ENCODE peak calls at places on chromosomes 7 and 10, in seven cellular contexts. One of them, this sample, is unnamed.
A peak's percentile ranks its signal among the peaks of the same experiment; 100 is the strongest.

GRCh38 chr10:129605986-129606518 is 139.0 kb downstream of the MGMT start:
- DNase-seq in fibroblast of the aortic adventitia: no peak
- DNase-seq in effector CD4-positive, alpha-beta T cell: no peak
- DNase-seq in effector memory CD4-positive, alpha-beta T cell: no peak
- DNase-seq in activated naive CD4-positive, alpha-beta T cell: no peak
- DNase-seq in body of pancreas: no peak
- DNase-seq in iPS-NIHi11: no peak
- DNase-seq in this sample: peak; percentile 18

GRCh38 chr7:69036301-69036700 is 562.0 kb upstream of the AUTS2 start:
- DNase-seq in body of pancreas: no peak
- DNase-seq in activated naive CD4-positive, alpha-beta T cell: no peak
- DNase-seq in effector CD4-positive, alpha-beta T cell: no peak
- DNase-seq in effector memory CD4-positive, alpha-beta T cell: no peak
- DNase-seq in iPS-NIHi11: no peak
- DNase-seq in fibroblast of the aortic adventitia: no peak
- DNase-seq in this sample: no peak

GRCh38 chr7:45001138-45001694 is 1.2 kb downstream of the CCM2 start:
- DNase-seq in fibroblast of the aortic adventitia: no peak
- DNase-seq in activated naive CD4-positive, alpha-beta T cell: no peak
- DNase-seq in effector CD4-positive, alpha-beta T cell: peak; percentile 58
- DNase-seq in iPS-NIHi11: no peak
- DNase-seq in effector memory CD4-positive, alpha-beta T cell: peak; percentile 41
- DNase-seq in body of pancreas: peak; percentile 47
- DNase-seq in this sample: no peak

GRCh38 chr10:132172091-132173066 is 14.4 kb upstream of the DPYSL4 start:
- DNase-seq in activated naive CD4-positive, alpha-beta T cell: no peak
- DNase-seq in fibroblast of the aortic adventitia: no peak
- DNase-seq in body of pancreas: no peak
- DNase-seq in iPS-NIHi11: no peak
- DNase-seq in effector CD4-positive, alpha-beta T cell: no peak
- DNase-seq in effector memory CD4-positive, alpha-beta T cell: no peak
- DNase-seq in this sample: no peak

GRCh38 chr10:86334515-86335085 is 32.0 kb downstream of the GRID1 start:
- DNase-seq in effector CD4-positive, alpha-beta T cell: no peak
- DNase-seq in effector memory CD4-positive, alpha-beta T cell: no peak
- DNase-seq in body of pancreas: no peak
- DNase-seq in activated naive CD4-positive, alpha-beta T cell: no peak
- DNase-seq in fibroblast of the aortic adventitia: no peak
- DNase-seq in iPS-NIHi11: peak; percentile 80
- DNase-seq in this sample: no peak

GRCh38 chr7:24836084-24836483 is 78.8 kb upstream of the GSDME start:
- DNase-seq in activated naive CD4-positive, alpha-beta T cell: no peak
- DNase-seq in effector memory CD4-positive, alpha-beta T cell: no peak
- DNase-seq in iPS-NIHi11: no peak
- DNase-seq in effector CD4-positive, alpha-beta T cell: no peak
- DNase-seq in fibroblast of the aortic adventitia: no peak
- DNase-seq in body of pancreas: no peak
- DNase-seq in this sample: no peak

GRCh38 chr10:68047088-68047487 is 28.0 kb downstream of the HERC4 start:
- DNase-seq in activated naive CD4-positive, alpha-beta T cell: no peak
- DNase-seq in iPS-NIHi11: no peak
- DNase-seq in effector memory CD4-positive, alpha-beta T cell: no peak
- DNase-seq in fibroblast of the aortic adventitia: no peak
- DNase-seq in effector CD4-positive, alpha-beta T cell: no peak
- DNase-seq in body of pancreas: no peak
- DNase-seq in this sample: no peak

GRCh38 chr7:105838273-105839141 is 37.9 kb downstream of the ATXN7L1 start:
- DNase-seq in effector CD4-positive, alpha-beta T cell: no peak
- DNase-seq in fibroblast of the aortic adventitia: peak; percentile 69
- DNase-seq in activated naive CD4-positive, alpha-beta T cell: no peak
- DNase-seq in iPS-NIHi11: peak; percentile 57
- DNase-seq in body of pancreas: peak; percentile 34
- DNase-seq in effector memory CD4-positive, alpha-beta T cell: no peak
- DNase-seq in this sample: no peak

GRCh38 chr7:24141876-24142509 is 142.0 kb upstream of the NPY start:
- DNase-seq in activated naive CD4-positive, alpha-beta T cell: no peak
- DNase-seq in effector memory CD4-positive, alpha-beta T cell: no peak
- DNase-seq in body of pancreas: no peak
- DNase-seq in iPS-NIHi11: no peak
- DNase-seq in effector CD4-positive, alpha-beta T cell: no peak
- DNase-seq in fibroblast of the aortic adventitia: no peak
- DNase-seq in this sample: no peak

GRCh38 chr7:130430841-130431713 is 9.7 kb downstream of the CEP41 start:
- DNase-seq in effector memory CD4-positive, alpha-beta T cell: no peak
- DNase-seq in activated naive CD4-positive, alpha-beta T cell: no peak
- DNase-seq in effector CD4-positive, alpha-beta T cell: no peak
- DNase-seq in body of pancreas: peak; percentile 18
- DNase-seq in fibroblast of the aortic adventitia: peak; percentile 74
- DNase-seq in iPS-NIHi11: no peak
- DNase-seq in this sample: no peak

GRCh38 chr7:14834888-14835287 is 67.7 kb downstream of the DGKB start:
- DNase-seq in iPS-NIHi11: no peak
- DNase-seq in activated naive CD4-positive, alpha-beta T cell: no peak
- DNase-seq in body of pancreas: no peak
- DNase-seq in effector CD4-positive, alpha-beta T cell: no peak
- DNase-seq in effector memory CD4-positive, alpha-beta T cell: no peak
- DNase-seq in fibroblast of the aortic adventitia: peak; percentile 72
- DNase-seq in this sample: no peak

GRCh38 chr7:53383131-53383530 is 347.7 kb downstream of the POM121L12 start:
- DNase-seq in fibroblast of the aortic adventitia: no peak
- DNase-seq in effector memory CD4-positive, alpha-beta T cell: no peak
- DNase-seq in body of pancreas: no peak
- DNase-seq in effector CD4-positive, alpha-beta T cell: no peak
- DNase-seq in iPS-NIHi11: no peak
- DNase-seq in activated naive CD4-positive, alpha-beta T cell: no peak
- DNase-seq in this sample: no peak

GRCh38 chr7:44971188-44971907 is 7.5 kb downstream of the MYO1G start:
- DNase-seq in iPS-NIHi11: no peak
- DNase-seq in body of pancreas: no peak
- DNase-seq in effector CD4-positive, alpha-beta T cell: no peak
- DNase-seq in effector memory CD4-positive, alpha-beta T cell: no peak
- DNase-seq in activated naive CD4-positive, alpha-beta T cell: no peak
- DNase-seq in fibroblast of the aortic adventitia: no peak
- DNase-seq in this sample: no peak

GRCh38 chr7:157502701-157503111 is 165.9 kb downstream of the DNAJB6 start:
- DNase-seq in body of pancreas: no peak
- DNase-seq in iPS-NIHi11: no peak
- DNase-seq in activated naive CD4-positive, alpha-beta T cell: peak; percentile 17
- DNase-seq in effector CD4-positive, alpha-beta T cell: peak; percentile 63
- DNase-seq in fibroblast of the aortic adventitia: no peak
- DNase-seq in effector memory CD4-positive, alpha-beta T cell: peak; percentile 62
- DNase-seq in this sample: no peak

GRCh38 chr10:112471878-112472487 is 25.0 kb downstream of the VTI1A start:
- DNase-seq in effector memory CD4-positive, alpha-beta T cell: no peak
- DNase-seq in body of pancreas: no peak
- DNase-seq in iPS-NIHi11: peak; percentile 57
- DNase-seq in activated naive CD4-positive, alpha-beta T cell: no peak
- DNase-seq in fibroblast of the aortic adventitia: peak; percentile 75
- DNase-seq in effector CD4-positive, alpha-beta T cell: no peak
- DNase-seq in this sample: no peak

GRCh38 chr7:40907286-40907685 is 772.5 kb downstream of the SUGCT start:
- DNase-seq in activated naive CD4-positive, alpha-beta T cell: no peak
- DNase-seq in effector memory CD4-positive, alpha-beta T cell: no peak
- DNase-seq in fibroblast of the aortic adventitia: no peak
- DNase-seq in body of pancreas: no peak
- DNase-seq in effector CD4-positive, alpha-beta T cell: no peak
- DNase-seq in iPS-NIHi11: no peak
- DNase-seq in this sample: no peak

GRCh38 chr10:128885573-128886555 is 581.2 kb upstream of the MGMT start:
- DNase-seq in activated naive CD4-positive, alpha-beta T cell: no peak
- DNase-seq in fibroblast of the aortic adventitia: no peak
- DNase-seq in body of pancreas: no peak
- DNase-seq in effector memory CD4-positive, alpha-beta T cell: no peak
- DNase-seq in effector CD4-positive, alpha-beta T cell: no peak
- DNase-seq in iPS-NIHi11: no peak
- DNase-seq in this sample: no peak

GRCh38 chr10:126500185-126500584 is 111.9 kb upstream of the ADAM12 start:
- DNase-seq in iPS-NIHi11: no peak
- DNase-seq in activated naive CD4-positive, alpha-beta T cell: no peak
- DNase-seq in fibroblast of the aortic adventitia: no peak
- DNase-seq in body of pancreas: no peak
- DNase-seq in effector CD4-positive, alpha-beta T cell: no peak
- DNase-seq in effector memory CD4-positive, alpha-beta T cell: no peak
- DNase-seq in this sample: no peak

GRCh38 chr10:44966129-44966815 is 6.7 kb downstream of the RASSF4 start:
- DNase-seq in iPS-NIHi11: no peak
- DNase-seq in body of pancreas: no peak
- DNase-seq in effector CD4-positive, alpha-beta T cell: no peak
- DNase-seq in activated naive CD4-positive, alpha-beta T cell: no peak
- DNase-seq in fibroblast of the aortic adventitia: no peak
- DNase-seq in effector memory CD4-positive, alpha-beta T cell: no peak
- DNase-seq in this sample: no peak

GRCh38 chr7:137592232-137592896 is 248.8 kb upstream of the PTN start:
- DNase-seq in effector CD4-positive, alpha-beta T cell: no peak
- DNase-seq in effector memory CD4-positive, alpha-beta T cell: no peak
- DNase-seq in iPS-NIHi11: peak; percentile 74
- DNase-seq in body of pancreas: peak; percentile 18
- DNase-seq in fibroblast of the aortic adventitia: peak; percentile 86
- DNase-seq in activated naive CD4-positive, alpha-beta T cell: no peak
- DNase-seq in this sample: no peak

GRCh38 chr7:140640060-140640611 is 477 bp downstream of the DENND2A start:
- DNase-seq in activated naive CD4-positive, alpha-beta T cell: no peak
- DNase-seq in body of pancreas: peak; percentile 38
- DNase-seq in fibroblast of the aortic adventitia: peak; percentile 32
- DNase-seq in effector memory CD4-positive, alpha-beta T cell: no peak
- DNase-seq in iPS-NIHi11: peak; percentile 71
- DNase-seq in effector CD4-positive, alpha-beta T cell: no peak
- DNase-seq in this sample: no peak

GRCh38 chr10:118139321-118139720 is 92.6 kb upstream of the RAB11FIP2 start:
- DNase-seq in activated naive CD4-positive, alpha-beta T cell: no peak
- DNase-seq in effector memory CD4-positive, alpha-beta T cell: no peak
- DNase-seq in effector CD4-positive, alpha-beta T cell: no peak
- DNase-seq in iPS-NIHi11: no peak
- DNase-seq in fibroblast of the aortic adventitia: no peak
- DNase-seq in body of pancreas: no peak
- DNase-seq in this sample: no peak

GRCh38 chr10:71980181-71981023 is 16.2 kb downstream of the CHST3 start:
- DNase-seq in effector memory CD4-positive, alpha-beta T cell: no peak
- DNase-seq in activated naive CD4-positive, alpha-beta T cell: no peak
- DNase-seq in effector CD4-positive, alpha-beta T cell: no peak
- DNase-seq in iPS-NIHi11: no peak
- DNase-seq in fibroblast of the aortic adventitia: peak; percentile 84
- DNase-seq in body of pancreas: no peak
- DNase-seq in this sample: no peak

This sample was measured in esophagus squamous epithelium.